ENCODE peak calls at places on chromosomes 12 and 14, in eight cellular contexts. One of them, this sample, is unnamed.

GRCh38 chr12:68896881-68897540 is 36.0 kb downstream of the CPM start:
- DNase-seq in cardiac muscle cell: no peak
- DNase-seq in AG09309: no peak
- DNase-seq in GM13976: no peak
- DNase-seq in GM06990: no peak
- DNase-seq in fibroblast of villous mesenchyme: peak
- DNase-seq in heart left ventricle: no peak
- DNase-seq in spleen: no peak
- DNase-seq in this sample: peak

GRCh38 chr12:569803-570236 is 93.4 kb downstream of the NINJ2 start:
- DNase-seq in cardiac muscle cell: peak
- DNase-seq in AG09309: no peak
- DNase-seq in GM13976: peak
- DNase-seq in GM06990: peak
- DNase-seq in fibroblast of villous mesenchyme: peak
- DNase-seq in heart left ventricle: peak
- DNase-seq in spleen: peak
- DNase-seq in this sample: peak

GRCh38 chr12:29519585-29520182 is 22.2 kb upstream of the OVCH1 start:
- DNase-seq in cardiac muscle cell: peak
- DNase-seq in AG09309: peak
- DNase-seq in GM13976: peak
- DNase-seq in GM06990: no peak
- DNase-seq in fibroblast of villous mesenchyme: peak
- DNase-seq in heart left ventricle: peak
- DNase-seq in spleen: no peak
- DNase-seq in this sample: peak

GRCh38 chr14:25090716-25091454 is 40.9 kb upstream of the STXBP6 start:
- DNase-seq in cardiac muscle cell: no peak
- DNase-seq in AG09309: peak
- DNase-seq in GM13976: no peak
- DNase-seq in GM06990: no peak
- DNase-seq in fibroblast of villous mesenchyme: peak
- DNase-seq in heart left ventricle: no peak
- DNase-seq in spleen: no peak
- DNase-seq in this sample: peak

GRCh38 chr12:54051081-54051912 is 2.3 kb upstream of the HOXC4 start:
- DNase-seq in cardiac muscle cell: no peak
- DNase-seq in AG09309: no peak
- DNase-seq in GM13976: peak
- DNase-seq in GM06990: no peak
- DNase-seq in fibroblast of villous mesenchyme: no peak
- DNase-seq in heart left ventricle: no peak
- DNase-seq in spleen: peak
- DNase-seq in this sample: no peak

GRCh38 chr12:122872815-122873361 is 23.0 kb downstream of the VPS37B start:
- DNase-seq in cardiac muscle cell: no peak
- DNase-seq in AG09309: no peak
- DNase-seq in GM13976: no peak
- DNase-seq in GM06990: no peak
- DNase-seq in fibroblast of villous mesenchyme: no peak
- DNase-seq in heart left ventricle: no peak
- DNase-seq in spleen: peak
- DNase-seq in this sample: no peak

GRCh38 chr14:103746706-103747105 is 31.1 kb downstream of the ZFYVE21 start:
- DNase-seq in cardiac muscle cell: no peak
- DNase-seq in AG09309: peak
- DNase-seq in GM13976: no peak
- DNase-seq in GM06990: no peak
- DNase-seq in fibroblast of villous mesenchyme: no peak
- DNase-seq in heart left ventricle: no peak
- DNase-seq in spleen: peak
- DNase-seq in this sample: no peak

GRCh38 chr12:77232045-77232444 is 166.7 kb upstream of the E2F7 start:
- DNase-seq in cardiac muscle cell: no peak
- DNase-seq in AG09309: peak
- DNase-seq in GM13976: no peak
- DNase-seq in GM06990: no peak
- DNase-seq in fibroblast of villous mesenchyme: peak
- DNase-seq in heart left ventricle: no peak
- DNase-seq in spleen: no peak
- DNase-seq in this sample: peak

GRCh38 chr12:113065126-113066007 is 8.8 kb downstream of the DTX1 start:
- DNase-seq in cardiac muscle cell: peak
- DNase-seq in AG09309: no peak
- DNase-seq in GM13976: peak
- DNase-seq in GM06990: no peak
- DNase-seq in fibroblast of villous mesenchyme: no peak
- DNase-seq in heart left ventricle: no peak
- DNase-seq in spleen: peak
- DNase-seq in this sample: no peak

GRCh38 chr12:53044896-53045571 is 4.8 kb upstream of the TNS2 start:
- DNase-seq in cardiac muscle cell: no peak
- DNase-seq in AG09309: no peak
- DNase-seq in GM13976: no peak
- DNase-seq in GM06990: no peak
- DNase-seq in fibroblast of villous mesenchyme: no peak
- DNase-seq in heart left ventricle: no peak
- DNase-seq in spleen: no peak
- DNase-seq in this sample: no peak

GRCh38 chr12:117832459-117833457 is 136.0 kb downstream of the KSR2 start:
- DNase-seq in cardiac muscle cell: no peak
- DNase-seq in AG09309: peak
- DNase-seq in GM13976: no peak
- DNase-seq in GM06990: no peak
- DNase-seq in fibroblast of villous mesenchyme: no peak
- DNase-seq in heart left ventricle: no peak
- DNase-seq in spleen: no peak
- DNase-seq in this sample: no peak

GRCh38 chr12:128813392-128813791 is 10.4 kb downstream of the SLC15A4 start:
- DNase-seq in cardiac muscle cell: no peak
- DNase-seq in AG09309: peak
- DNase-seq in GM13976: no peak
- DNase-seq in GM06990: no peak
- DNase-seq in fibroblast of villous mesenchyme: no peak
- DNase-seq in heart left ventricle: no peak
- DNase-seq in spleen: no peak
- DNase-seq in this sample: no peak

GRCh38 chr12:93823616-93824410 is 146.6 kb downstream of the CRADD start:
- DNase-seq in cardiac muscle cell: no peak
- DNase-seq in AG09309: no peak
- DNase-seq in GM13976: no peak
- DNase-seq in GM06990: no peak
- DNase-seq in fibroblast of villous mesenchyme: peak
- DNase-seq in heart left ventricle: no peak
- DNase-seq in spleen: no peak
- DNase-seq in this sample: no peak

GRCh38 chr14:36655963-36656768 is 5.5 kb upstream of the PAX9 start:
- DNase-seq in cardiac muscle cell: peak
- DNase-seq in AG09309: no peak
- DNase-seq in GM13976: peak
- DNase-seq in GM06990: no peak
- DNase-seq in fibroblast of villous mesenchyme: no peak
- DNase-seq in heart left ventricle: no peak
- DNase-seq in spleen: no peak
- DNase-seq in this sample: no peak

GRCh38 chr14:94362614-94363133 is 25.7 kb downstream of the SERPINA1 start:
- DNase-seq in cardiac muscle cell: no peak
- DNase-seq in AG09309: no peak
- DNase-seq in GM13976: no peak
- DNase-seq in GM06990: no peak
- DNase-seq in fibroblast of villous mesenchyme: no peak
- DNase-seq in heart left ventricle: no peak
- DNase-seq in spleen: no peak
- DNase-seq in this sample: no peak

GRCh38 chr12:62265511-62265910 is 5.3 kb downstream of the USP15 start:
- DNase-seq in cardiac muscle cell: no peak
- DNase-seq in AG09309: no peak
- DNase-seq in GM13976: no peak
- DNase-seq in GM06990: no peak
- DNase-seq in fibroblast of villous mesenchyme: no peak
- DNase-seq in heart left ventricle: no peak
- DNase-seq in spleen: no peak
- DNase-seq in this sample: no peak

GRCh38 chr12:64609543-64610091 is 678 bp upstream of the RASSF3 start:
- DNase-seq in cardiac muscle cell: peak
- DNase-seq in AG09309: no peak
- DNase-seq in GM13976: no peak
- DNase-seq in GM06990: no peak
- DNase-seq in fibroblast of villous mesenchyme: peak
- DNase-seq in heart left ventricle: no peak
- DNase-seq in spleen: no peak
- DNase-seq in this sample: peak

GRCh38 chr12:105552056-105552455 is 221.6 kb downstream of the C12orf75 start:
- DNase-seq in cardiac muscle cell: no peak
- DNase-seq in AG09309: no peak
- DNase-seq in GM13976: no peak
- DNase-seq in GM06990: no peak
- DNase-seq in fibroblast of villous mesenchyme: no peak
- DNase-seq in heart left ventricle: no peak
- DNase-seq in spleen: no peak
- DNase-seq in this sample: no peak

GRCh38 chr12:41932470-41932991 is 212.1 kb downstream of the GXYLT1 start:
- DNase-seq in cardiac muscle cell: peak
- DNase-seq in AG09309: no peak
- DNase-seq in GM13976: peak
- DNase-seq in GM06990: peak
- DNase-seq in fibroblast of villous mesenchyme: peak
- DNase-seq in heart left ventricle: peak
- DNase-seq in spleen: peak
- DNase-seq in this sample: peak

GRCh38 chr12:88544991-88545684 is 35.1 kb downstream of the KITLG start:
- DNase-seq in cardiac muscle cell: no peak
- DNase-seq in AG09309: no peak
- DNase-seq in GM13976: no peak
- DNase-seq in GM06990: no peak
- DNase-seq in fibroblast of villous mesenchyme: no peak
- DNase-seq in heart left ventricle: no peak
- DNase-seq in spleen: no peak
- DNase-seq in this sample: peak

DNA sequence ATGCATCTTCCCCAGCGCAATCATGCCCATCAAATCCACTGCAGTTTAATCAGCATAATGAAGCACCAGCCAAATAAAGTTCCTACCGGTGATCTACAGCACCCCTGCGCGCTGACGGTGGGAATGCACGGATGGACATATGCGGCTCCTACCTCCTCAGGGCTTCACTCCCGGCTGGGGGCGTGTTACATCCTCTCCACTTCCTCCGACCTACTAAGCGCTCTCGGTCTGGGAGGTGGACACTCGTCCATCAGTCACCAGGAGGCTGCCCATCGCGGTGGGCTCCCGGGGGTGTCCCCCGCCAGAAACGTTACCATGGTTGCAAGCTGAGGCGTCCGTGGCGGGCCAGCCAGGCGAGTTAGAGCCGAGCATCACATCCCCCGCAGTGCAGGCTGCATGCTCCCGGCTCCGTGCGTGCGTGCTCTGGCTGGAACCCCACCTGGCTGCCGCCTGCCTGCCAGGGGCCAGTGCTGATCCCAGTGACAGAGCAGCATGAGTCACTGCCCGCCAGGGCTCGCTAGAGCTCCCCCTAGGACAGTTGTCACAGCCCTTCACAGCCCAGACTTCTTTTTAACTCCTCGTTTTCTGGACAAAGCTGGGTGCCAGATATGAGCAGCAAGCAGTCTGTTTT is 73.0 kb downstream of the CIT start:
- DNase-seq in cardiac muscle cell: peak
- DNase-seq in AG09309: no peak
- DNase-seq in GM13976: peak
- DNase-seq in GM06990: peak
- DNase-seq in fibroblast of villous mesenchyme: peak
- DNase-seq in heart left ventricle: peak
- DNase-seq in spleen: no peak
- DNase-seq in this sample: peak
- TF ChIP-seq CTCF in cardiac muscle cell: peak
- TF ChIP-seq CTCF in AG09309: peak
- TF ChIP-seq CTCF in GM13976: no peak
- TF ChIP-seq CTCF in GM06990: peak
- TF ChIP-seq CTCF in fibroblast of villous mesenchyme: peak
- TF ChIP-seq CTCF in heart left ventricle: peak
- TF ChIP-seq CTCF in spleen: no peak
- TF ChIP-seq CTCF in this sample: peak

DNA sequence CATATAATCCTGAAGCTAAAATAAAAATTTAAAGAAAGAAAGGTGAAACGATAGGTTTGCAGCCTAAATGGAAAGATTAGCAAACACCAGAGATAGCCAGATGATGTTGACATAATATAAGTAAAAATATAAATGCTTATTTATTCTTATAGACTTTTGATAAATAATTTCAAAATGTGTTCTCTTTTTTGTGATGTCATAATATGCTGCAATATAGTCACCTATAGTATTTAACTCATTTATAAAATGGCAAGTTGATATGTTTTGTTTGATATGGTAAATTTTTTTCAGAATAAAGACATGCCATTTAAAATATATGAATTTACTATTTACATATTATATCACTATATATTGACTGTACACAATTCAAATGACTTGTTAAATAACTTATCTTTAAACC is 813.4 kb downstream of the LRFN5 start:
- DNase-seq in cardiac muscle cell: no peak
- DNase-seq in AG09309: no peak
- DNase-seq in GM13976: no peak
- DNase-seq in GM06990: no peak
- DNase-seq in fibroblast of villous mesenchyme: no peak
- DNase-seq in heart left ventricle: no peak
- DNase-seq in spleen: no peak
- DNase-seq in this sample: no peak
- TF ChIP-seq CTCF in cardiac muscle cell: no peak
- TF ChIP-seq CTCF in AG09309: no peak
- TF ChIP-seq CTCF in GM13976: no peak
- TF ChIP-seq CTCF in GM06990: no peak
- TF ChIP-seq CTCF in fibroblast of villous mesenchyme: no peak
- TF ChIP-seq CTCF in heart left ventricle: no peak
- TF ChIP-seq CTCF in spleen: no peak
- TF ChIP-seq CTCF in this sample: no peak

DNA sequence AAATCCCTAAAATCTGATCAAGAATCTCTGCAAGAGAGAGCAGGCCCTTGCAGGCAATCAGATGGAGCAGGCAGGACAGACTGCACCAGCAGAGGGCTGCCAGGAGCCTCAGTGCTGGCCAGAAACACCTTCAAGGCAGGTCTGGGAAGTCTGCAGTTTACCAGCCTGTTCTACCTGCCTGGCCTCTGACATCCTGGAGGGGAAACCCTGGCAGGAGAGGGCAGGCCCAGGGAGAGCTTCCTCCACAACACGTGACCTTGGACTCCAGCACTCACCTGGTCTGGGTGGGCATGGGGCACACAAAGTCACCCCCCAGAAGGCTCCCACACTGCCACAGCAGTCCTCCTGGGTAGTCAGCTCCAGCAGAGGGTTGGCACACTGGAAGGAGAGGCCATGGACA is 56.0 kb downstream of the ISCA2 start:
- DNase-seq in cardiac muscle cell: no peak
- DNase-seq in AG09309: no peak
- DNase-seq in GM13976: no peak
- DNase-seq in GM06990: no peak
- DNase-seq in fibroblast of villous mesenchyme: no peak
- DNase-seq in heart left ventricle: no peak
- DNase-seq in spleen: peak
- DNase-seq in this sample: no peak
- TF ChIP-seq CTCF in cardiac muscle cell: peak
- TF ChIP-seq CTCF in AG09309: peak
- TF ChIP-seq CTCF in GM13976: peak
- TF ChIP-seq CTCF in GM06990: peak
- TF ChIP-seq CTCF in fibroblast of villous mesenchyme: peak
- TF ChIP-seq CTCF in heart left ventricle: no peak
- TF ChIP-seq CTCF in spleen: no peak
- TF ChIP-seq CTCF in this sample: peak

GRCh38 chr12:95582230-95583058 is 31.2 kb upstream of the USP44 start:
- DNase-seq in cardiac muscle cell: peak
- DNase-seq in AG09309: no peak
- DNase-seq in GM13976: no peak
- DNase-seq in GM06990: no peak
- DNase-seq in fibroblast of villous mesenchyme: peak
- DNase-seq in heart left ventricle: no peak
- DNase-seq in spleen: no peak
- DNase-seq in this sample: peak
- TF ChIP-seq CTCF in cardiac muscle cell: peak
- TF ChIP-seq CTCF in AG09309: peak
- TF ChIP-seq CTCF in GM13976: no peak
- TF ChIP-seq CTCF in GM06990: no peak
- TF ChIP-seq CTCF in fibroblast of villous mesenchyme: peak
- TF ChIP-seq CTCF in heart left ventricle: peak
- TF ChIP-seq CTCF in spleen: no peak
- TF ChIP-seq CTCF in this sample: peak